ENCODE peak calls at places on chromosomes 3 and 15, in four cellular contexts. E is transverse colon, M is K562, S is HepG2. O is an unnamed sample.

GRCh38 chr3:148079370-148079769 is 618.3 kb upstream of the AGTR1 start:
- DNase-seq in M (no peak), S (no peak), E (peak), O (no peak)

GRCh38 chr3:11549580-11550140 is 94.1 kb downstream of the VGLL4 start:
- DNase-seq in M (no peak), S (no peak), E (no peak), O (no peak)

GRCh38 chr3:18284716-18285115 is 140.4 kb downstream of the SATB1 start:
- DNase-seq in M (no peak), E (no peak), S (no peak), O (no peak)

GRCh38 chr3:127421943-127422662 is 134.3 kb upstream of the PRR20G start:
- DNase-seq in M (no peak), S (no peak), E (no peak), O (peak)

GRCh38 chr3:128170866-128171516 is 17.7 kb downstream of the EEFSEC start:
- DNase-seq in S (peak), M (peak), E (peak), O (no peak)

GRCh38 chr3:23439080-23439479 is 236.0 kb downstream of the UBE2E2 start:
- DNase-seq in M (no peak), S (no peak), E (no peak), O (no peak)

GRCh38 chr3:140941434-140942220 is at the start of gene SLC25A36:
- DNase-seq in E (peak), S (peak), M (peak), O (peak)

GRCh38 chr3:191328963-191329653 is at the start of gene CCDC50:
- DNase-seq in S (peak), E (peak), M (peak), O (peak)

GRCh38 chr3:64591606-64592005 is 96.2 kb downstream of the ADAMTS9 start:
- DNase-seq in E (no peak), M (no peak), S (no peak), O (no peak)

GRCh38 chr3:146300756-146301155 is 49.9 kb upstream of the PLSCR4 start:
- DNase-seq in M (no peak), S (no peak), E (no peak), O (no peak)

DNA sequence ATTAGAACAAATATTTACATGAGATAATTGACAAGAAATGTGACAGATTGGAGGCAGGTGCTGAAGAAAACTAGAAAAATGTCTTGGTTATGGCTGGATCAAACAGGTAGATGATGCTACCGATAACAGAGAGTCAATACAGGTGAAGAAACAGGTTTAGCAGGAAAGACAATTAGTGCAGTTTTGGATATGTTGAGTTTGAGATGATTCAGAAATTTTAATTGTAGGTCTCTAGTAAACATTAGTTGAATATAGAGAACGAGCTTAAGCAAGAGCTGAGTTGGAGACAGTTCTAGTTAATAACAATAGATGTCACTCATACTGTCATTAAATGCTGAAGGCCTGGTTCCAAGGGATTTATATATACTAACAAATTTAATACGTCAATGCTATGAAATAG is 524.4 kb downstream of the NSUN3 start:
- DNase-seq in M (no peak), E (no peak), S (no peak), O (no peak)
- TF ChIP-seq POLR2AphosphoS5 in M (no peak), E (no peak), S (no peak), O (no peak)

DNA sequence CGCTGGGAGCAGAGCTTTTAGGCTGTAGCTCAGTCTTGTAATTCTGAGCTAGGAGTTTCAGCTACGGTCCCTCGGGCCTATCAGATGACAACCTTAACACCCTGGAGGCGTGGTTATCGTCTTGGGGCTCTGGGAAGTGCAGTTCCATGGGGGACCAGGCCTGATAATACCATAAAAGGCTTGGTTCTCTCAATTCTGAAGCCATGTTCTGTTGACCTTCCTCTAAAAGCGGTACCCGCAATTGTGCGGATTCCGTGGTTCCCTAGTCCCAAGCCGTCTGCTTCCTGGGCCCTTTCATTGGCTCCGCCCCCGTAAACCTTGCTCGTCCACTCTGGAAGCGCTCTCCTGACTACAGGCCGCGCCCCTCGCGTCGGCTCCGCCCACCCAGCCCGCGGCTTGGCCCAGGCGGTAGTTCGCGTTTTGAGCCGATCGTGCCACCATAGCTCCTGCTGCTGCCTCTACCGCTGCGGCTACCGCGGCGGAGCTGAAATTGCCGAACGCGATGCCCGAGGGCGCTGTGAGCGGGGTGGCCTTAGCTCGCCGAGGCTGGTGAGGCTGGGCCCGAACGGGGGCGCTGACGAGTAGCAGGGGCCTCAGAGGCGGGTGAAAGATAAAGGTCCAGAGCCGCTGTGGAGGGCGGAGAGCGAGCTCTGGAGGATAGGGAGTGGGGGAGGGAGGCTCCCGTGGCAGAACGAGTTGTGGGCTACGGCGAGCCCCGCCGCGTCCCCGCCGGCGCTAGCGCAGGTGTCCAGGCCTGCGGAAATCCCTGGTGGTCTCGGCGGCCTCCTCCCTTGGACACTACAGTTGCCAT is at the start of gene MAPKBP1:
- DNase-seq in M (peak), S (peak), E (peak), O (peak)
- TF ChIP-seq EP300 in M (peak), S (peak), E (no peak), O (no peak)

GRCh38 chr15:74624020-74624602 is 8.5 kb downstream of the CLK3 start:
- DNase-seq in S (no peak), M (no peak), E (no peak), O (peak)
- TF ChIP-seq POLR2AphosphoS5 in S (no peak), M (no peak), E (no peak), O (no peak)

GRCh38 chr3:112751564-112751963 is 95.1 kb downstream of the CD200R1L start:
- DNase-seq in M (no peak), E (no peak), S (no peak), O (no peak)
- TF ChIP-seq EP300 in M (no peak), E (no peak), S (no peak), O (no peak)

GRCh38 chr3:83890763-83891135 is 1068.0 kb upstream of the CADM2 start:
- DNase-seq in E (no peak), M (no peak), S (no peak), O (no peak)

GRCh38 chr3:83890039-83890762 is 1068.6 kb upstream of the CADM2 start:
- DNase-seq in E (no peak), S (no peak), M (no peak), O (no peak)

GRCh38 chr3:83894223-83894622 is 1064.6 kb upstream of the CADM2 start:
- DNase-seq in E (no peak), M (no peak), S (no peak), O (no peak)

GRCh38 chr3:83895892-83896291 is 1062.9 kb upstream of the CADM2 start:
- DNase-seq in S (no peak), E (no peak), M (no peak), O (no peak)
- TF ChIP-seq POLR2AphosphoS5 in S (no peak), E (no peak), M (no peak), O (no peak)

GRCh38 chr3:150319900-150320299 is 88.2 kb upstream of the TSC22D2 start:
- DNase-seq in M (no peak), E (no peak), S (peak), O (no peak)
- TF ChIP-seq EP300 in M (no peak), E (no peak), S (no peak), O (no peak)